ENCODE peak calls at places on chromosome 4, in six cellular contexts. One of them, this sample, is unnamed.

GRCh38 chr4:120066182-120066524 is 495 bp downstream of the MAD2L1 start:
- DNase-seq in A549: peak; percentile 3
- DNase-seq in GM12878: no peak
- DNase-seq in K562: peak; percentile 60
- DNase-seq in endothelial cell of umbilical vein: no peak
- DNase-seq in HepG2: peak; percentile 8
- DNase-seq in this sample: peak; percentile 88

GRCh38 chr4:45475490-45475889 is 648.4 kb downstream of the GABRG1 start:
- DNase-seq in HepG2: no peak
- DNase-seq in endothelial cell of umbilical vein: no peak
- DNase-seq in A549: no peak
- DNase-seq in K562: no peak
- DNase-seq in GM12878: no peak
- DNase-seq in this sample: no peak

GRCh38 chr4:123244233-123244632 is 152.4 kb upstream of the SPRY1 start:
- DNase-seq in K562: no peak
- DNase-seq in HepG2: no peak
- DNase-seq in GM12878: no peak
- DNase-seq in A549: no peak
- DNase-seq in endothelial cell of umbilical vein: peak; percentile 65
- DNase-seq in this sample: peak; percentile 7

GRCh38 chr4:123811763-123812390 is 415.3 kb downstream of the SPRY1 start:
- DNase-seq in endothelial cell of umbilical vein: no peak
- DNase-seq in HepG2: no peak
- DNase-seq in GM12878: no peak
- DNase-seq in K562: no peak
- DNase-seq in A549: no peak
- DNase-seq in this sample: no peak

GRCh38 chr4:99383833-99384392 is 31.4 kb upstream of the ADH1C start:
- DNase-seq in endothelial cell of umbilical vein: no peak
- DNase-seq in GM12878: no peak
- DNase-seq in HepG2: no peak
- DNase-seq in A549: no peak
- DNase-seq in K562: no peak
- DNase-seq in this sample: no peak

GRCh38 chr4:176210579-176211296 is 15.4 kb upstream of the SPATA4 start:
- DNase-seq in HepG2: no peak
- DNase-seq in K562: no peak
- DNase-seq in GM12878: no peak
- DNase-seq in A549: no peak
- DNase-seq in endothelial cell of umbilical vein: no peak
- DNase-seq in this sample: no peak

GRCh38 chr4:89184407-89184806 is 73.1 kb downstream of the TIGD2 start:
- DNase-seq in K562: no peak
- DNase-seq in GM12878: no peak
- DNase-seq in endothelial cell of umbilical vein: no peak
- DNase-seq in A549: no peak
- DNase-seq in HepG2: no peak
- DNase-seq in this sample: no peak

GRCh38 chr4:105875233-105875632 is 20.0 kb upstream of the NPNT start:
- DNase-seq in GM12878: no peak
- DNase-seq in K562: no peak
- DNase-seq in A549: no peak
- DNase-seq in HepG2: no peak
- DNase-seq in endothelial cell of umbilical vein: no peak
- DNase-seq in this sample: no peak

GRCh38 chr4:182231080-182231479 is 12.1 kb upstream of the TENM3 start:
- DNase-seq in GM12878: no peak
- DNase-seq in K562: no peak
- DNase-seq in A549: no peak
- DNase-seq in endothelial cell of umbilical vein: no peak
- DNase-seq in HepG2: no peak
- DNase-seq in this sample: no peak

GRCh38 chr4:111991797-111992196 is 153.5 kb upstream of the FAM241A start:
- DNase-seq in GM12878: peak; percentile 13
- DNase-seq in A549: peak; percentile 11
- DNase-seq in K562: no peak
- DNase-seq in HepG2: no peak
- DNase-seq in endothelial cell of umbilical vein: peak; percentile 34
- DNase-seq in this sample: peak; percentile 9

GRCh38 chr4:15562623-15563022 is 92.5 kb downstream of the FBXL5 start:
- DNase-seq in K562: no peak
- DNase-seq in HepG2: no peak
- DNase-seq in endothelial cell of umbilical vein: no peak
- DNase-seq in A549: no peak
- DNase-seq in GM12878: no peak
- DNase-seq in this sample: no peak

GRCh38 chr4:169220854-169221311 is 49.9 kb downstream of the SH3RF1 start:
- DNase-seq in GM12878: no peak
- DNase-seq in K562: no peak
- DNase-seq in A549: no peak
- DNase-seq in HepG2: no peak
- DNase-seq in endothelial cell of umbilical vein: no peak
- DNase-seq in this sample: no peak

GRCh38 chr4:60945641-60946040 is 254.5 kb upstream of the ADGRL3 start:
- DNase-seq in endothelial cell of umbilical vein: no peak
- DNase-seq in HepG2: no peak
- DNase-seq in A549: no peak
- DNase-seq in K562: no peak
- DNase-seq in GM12878: no peak
- DNase-seq in this sample: no peak
- TF ChIP-seq MYC in endothelial cell of umbilical vein: no peak
- TF ChIP-seq MYC in HepG2: no peak
- TF ChIP-seq MYC in A549: no peak
- TF ChIP-seq MYC in K562: no peak
- TF ChIP-seq MYC in GM12878: no peak
- TF ChIP-seq MYC in this sample: no peak

GRCh38 chr4:114151-114550 is 10.2 kb upstream of the ZNF718 start:
- DNase-seq in HepG2: no peak
- DNase-seq in endothelial cell of umbilical vein: no peak
- DNase-seq in GM12878: no peak
- DNase-seq in A549: no peak
- DNase-seq in K562: no peak
- DNase-seq in this sample: peak; percentile 53
- H3K4me3 ChIP-seq in HepG2: no peak overlapping the region
- H3K4me3 ChIP-seq in endothelial cell of umbilical vein: no peak overlapping the region
- H3K4me3 ChIP-seq in GM12878: no peak overlapping the region
- H3K4me3 ChIP-seq in A549: no peak overlapping the region
- H3K4me3 ChIP-seq in K562: no peak overlapping the region
- H3K4me3 ChIP-seq in this sample: no peak overlapping the region

GRCh38 chr4:6892190-6892908 is 17.3 kb upstream of the TBC1D14 start:
- DNase-seq in K562: peak; percentile 89
- DNase-seq in endothelial cell of umbilical vein: no peak
- DNase-seq in A549: peak; percentile 58
- DNase-seq in GM12878: no peak
- DNase-seq in HepG2: peak; percentile 94
- DNase-seq in this sample: peak; percentile 97
- TF ChIP-seq CTCF in K562: peak; percentile 62
- TF ChIP-seq CTCF in endothelial cell of umbilical vein: no peak
- TF ChIP-seq CTCF in A549: peak; percentile 21
- TF ChIP-seq CTCF in GM12878: peak; percentile 18
- TF ChIP-seq CTCF in HepG2: peak; percentile 91
- TF ChIP-seq CTCF in this sample: peak; percentile 46

GRCh38 chr4:47374477-47374876 is 89.0 kb downstream of the COMMD8 start:
- DNase-seq in endothelial cell of umbilical vein: no peak
- DNase-seq in HepG2: no peak
- DNase-seq in GM12878: no peak
- DNase-seq in A549: no peak
- DNase-seq in K562: no peak
- DNase-seq in this sample: no peak
- TF ChIP-seq MYC in endothelial cell of umbilical vein: no peak
- TF ChIP-seq MYC in HepG2: no peak
- TF ChIP-seq MYC in GM12878: no peak
- TF ChIP-seq MYC in A549: no peak
- TF ChIP-seq MYC in K562: no peak
- TF ChIP-seq MYC in this sample: no peak

GRCh38 chr4:107828315-107828714 is 3.6 kb downstream of the SGMS2 start:
- DNase-seq in HepG2: no peak
- DNase-seq in A549: no peak
- DNase-seq in endothelial cell of umbilical vein: no peak
- DNase-seq in K562: no peak
- DNase-seq in GM12878: no peak
- DNase-seq in this sample: no peak

GRCh38 chr4:107823870-107824366 is 814 bp upstream of the SGMS2 start:
- DNase-seq in A549: no peak
- DNase-seq in K562: no peak
- DNase-seq in HepG2: no peak
- DNase-seq in endothelial cell of umbilical vein: no peak
- DNase-seq in GM12878: no peak
- DNase-seq in this sample: no peak

GRCh38 chr4:107825072-107825789 is 499 bp downstream of the SGMS2 start:
- DNase-seq in K562: no peak
- DNase-seq in endothelial cell of umbilical vein: peak; percentile 65
- DNase-seq in HepG2: no peak
- DNase-seq in A549: peak; percentile 33
- DNase-seq in GM12878: no peak
- DNase-seq in this sample: no peak

GRCh38 chr4:107826427-107826980 is 1.8 kb downstream of the SGMS2 start:
- DNase-seq in A549: peak; percentile 14
- DNase-seq in HepG2: no peak
- DNase-seq in K562: no peak
- DNase-seq in endothelial cell of umbilical vein: peak; percentile 48
- DNase-seq in GM12878: no peak
- DNase-seq in this sample: no peak

GRCh38 chr4:107824367-107825071 is at the start of gene SGMS2:
- DNase-seq in HepG2: peak; percentile 55
- DNase-seq in A549: peak; percentile 68
- DNase-seq in K562: peak; percentile 21
- DNase-seq in endothelial cell of umbilical vein: peak; percentile 91
- DNase-seq in GM12878: no peak
- DNase-seq in this sample: peak; percentile 18
- H3K4me3 ChIP-seq in HepG2: peak within 1 kb of the TSS; percentile 60
- H3K4me3 ChIP-seq in A549: peak within 1 kb of the TSS; percentile 91
- H3K4me3 ChIP-seq in K562: peak within 1 kb of the TSS; percentile 18
- H3K4me3 ChIP-seq in endothelial cell of umbilical vein: peak within 1 kb of the TSS; percentile 94
- H3K4me3 ChIP-seq in GM12878: no peak within 1 kb of the TSS
- H3K4me3 ChIP-seq in this sample: no peak within 1 kb of the TSS

GRCh38 chr4:7194251-7195137 is 2.2 kb downstream of the SORCS2 start:
- DNase-seq in HepG2: no peak
- DNase-seq in A549: peak; percentile 40
- DNase-seq in endothelial cell of umbilical vein: no peak
- DNase-seq in GM12878: no peak
- DNase-seq in K562: no peak
- DNase-seq in this sample: peak; percentile 51
- TF ChIP-seq CTCF in HepG2: peak; percentile 63
- TF ChIP-seq CTCF in A549: peak; percentile 41
- TF ChIP-seq CTCF in endothelial cell of umbilical vein: peak; percentile 49
- TF ChIP-seq CTCF in GM12878: peak; percentile 30
- TF ChIP-seq CTCF in K562: peak; percentile 21
- TF ChIP-seq CTCF in this sample: peak; percentile 68

DNA sequence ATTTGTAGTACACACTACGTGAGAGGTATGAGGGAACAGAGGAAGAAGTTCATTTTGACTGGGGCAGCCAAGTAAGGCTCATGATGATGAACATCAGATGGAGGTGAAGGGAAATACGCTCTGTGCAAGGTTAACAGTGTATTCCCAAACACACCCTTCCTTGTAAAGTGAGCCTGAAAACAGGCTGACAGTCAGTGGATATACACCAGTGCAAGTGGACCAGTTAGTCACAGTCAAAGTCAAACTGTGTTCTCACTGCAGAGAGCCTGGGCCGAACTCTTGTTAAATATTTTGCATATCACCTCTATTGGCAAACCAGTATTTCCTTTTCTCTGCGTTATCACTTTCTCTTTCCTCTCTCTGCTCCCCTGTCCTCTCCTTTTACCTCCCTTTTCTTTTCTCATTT is 23.4 kb upstream of the RHOH start:
- DNase-seq in A549: no peak
- DNase-seq in endothelial cell of umbilical vein: no peak
- DNase-seq in GM12878: no peak
- DNase-seq in HepG2: no peak
- DNase-seq in K562: no peak
- DNase-seq in this sample: no peak
- TF ChIP-seq MYC in A549: no peak
- TF ChIP-seq MYC in endothelial cell of umbilical vein: no peak
- TF ChIP-seq MYC in GM12878: no peak
- TF ChIP-seq MYC in HepG2: no peak
- TF ChIP-seq MYC in K562: no peak
- TF ChIP-seq MYC in this sample: no peak

GRCh38 chr4:107034091-107034698 is 1.9 kb downstream of the DKK2 start:
- DNase-seq in HepG2: peak; percentile 16
- DNase-seq in A549: no peak
- DNase-seq in endothelial cell of umbilical vein: peak; percentile 52
- DNase-seq in GM12878: no peak
- DNase-seq in K562: no peak
- DNase-seq in this sample: peak; percentile 16

GRCh38 chr4:107034982-107035710 is 967 bp downstream of the DKK2 start:
- DNase-seq in GM12878: no peak
- DNase-seq in endothelial cell of umbilical vein: peak; percentile 28
- DNase-seq in K562: no peak
- DNase-seq in A549: no peak
- DNase-seq in HepG2: no peak
- DNase-seq in this sample: no peak

GRCh38 chr4:107036602-107037151 is 564 bp upstream of the DKK2 start:
- DNase-seq in endothelial cell of umbilical vein: peak; percentile 6
- DNase-seq in GM12878: no peak
- DNase-seq in K562: no peak
- DNase-seq in HepG2: no peak
- DNase-seq in A549: no peak
- DNase-seq in this sample: no peak

GRCh38 chr4:107035711-107036601 is at the start of gene DKK2:
- DNase-seq in HepG2: no peak
- DNase-seq in endothelial cell of umbilical vein: peak; percentile 20
- DNase-seq in GM12878: no peak
- DNase-seq in A549: no peak
- DNase-seq in K562: no peak
- DNase-seq in this sample: peak; percentile 6

DNA sequence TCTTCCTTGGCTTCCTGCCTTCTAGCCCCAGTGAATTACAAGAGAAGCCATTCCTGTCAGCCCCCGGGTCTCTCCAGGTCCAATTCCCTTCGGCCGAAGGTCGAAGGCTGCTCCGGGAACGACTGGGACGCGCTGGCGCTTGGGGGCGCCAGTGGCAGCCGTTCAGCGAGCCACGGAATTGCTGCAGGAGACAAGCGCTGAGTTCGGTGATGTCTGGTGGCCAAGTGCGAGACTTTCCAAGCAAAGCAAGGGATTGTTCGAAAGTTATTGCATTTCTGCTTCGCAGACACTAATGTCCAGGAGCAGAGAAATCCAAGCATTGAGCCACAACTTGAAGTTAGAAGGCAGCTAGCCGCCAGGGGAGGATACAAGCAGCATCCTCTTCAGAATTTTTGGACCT is 1.1 kb upstream of the DKK2 start:
- DNase-seq in A549: no peak
- DNase-seq in HepG2: no peak
- DNase-seq in K562: no peak
- DNase-seq in GM12878: no peak
- DNase-seq in endothelial cell of umbilical vein: peak; percentile 43
- DNase-seq in this sample: no peak
- H3K4me3 ChIP-seq in A549: no peak overlapping the region
- H3K4me3 ChIP-seq in HepG2: no peak overlapping the region
- H3K4me3 ChIP-seq in K562: no peak overlapping the region
- H3K4me3 ChIP-seq in GM12878: no peak overlapping the region
- H3K4me3 ChIP-seq in endothelial cell of umbilical vein: peak overlapping the region; percentile 84
- H3K4me3 ChIP-seq in this sample: no peak overlapping the region

This sample was measured in NB4.